ENCODE peak calls at places on chromosome 22, in six cellular contexts. One of them, this sample, is unnamed.

GRCh38 chr22:39439170-39439569 is 17.6 kb upstream of the MGAT3 start:
- DNase-seq in A549: no peak
- DNase-seq in NB4: peak; percentile 58
- DNase-seq in AG10803: peak; percentile 38
- DNase-seq in WTC11: no peak
- DNase-seq in CD8-positive, alpha-beta T cell: no peak
- DNase-seq in this sample: no peak

GRCh38 chr22:35479359-35479758 is 61.3 kb upstream of the RASD2 start:
- DNase-seq in A549: no peak
- DNase-seq in NB4: no peak
- DNase-seq in AG10803: no peak
- DNase-seq in WTC11: no peak
- DNase-seq in CD8-positive, alpha-beta T cell: no peak
- DNase-seq in this sample: no peak

GRCh38 chr22:34567367-34567766 is 498.6 kb upstream of the ISX start:
- DNase-seq in A549: no peak
- DNase-seq in NB4: no peak
- DNase-seq in AG10803: no peak
- DNase-seq in WTC11: no peak
- DNase-seq in CD8-positive, alpha-beta T cell: no peak
- DNase-seq in this sample: no peak

GRCh38 chr22:44331881-44332714 is 19.3 kb upstream of the SHISAL1 start:
- DNase-seq in A549: peak; percentile 16
- DNase-seq in NB4: no peak
- DNase-seq in AG10803: peak; percentile 46
- DNase-seq in WTC11: no peak
- DNase-seq in CD8-positive, alpha-beta T cell: no peak
- DNase-seq in this sample: peak; percentile 38

GRCh38 chr22:28128827-28129226 is 209.8 kb upstream of the PITPNB start:
- DNase-seq in A549: no peak
- DNase-seq in NB4: no peak
- DNase-seq in AG10803: no peak
- DNase-seq in WTC11: no peak
- DNase-seq in CD8-positive, alpha-beta T cell: no peak
- DNase-seq in this sample: no peak

GRCh38 chr22:28670691-28671261 is 8.9 kb downstream of the TTC28 start:
- DNase-seq in A549: no peak
- DNase-seq in NB4: peak; percentile 33
- DNase-seq in AG10803: peak; percentile 31
- DNase-seq in WTC11: no peak
- DNase-seq in CD8-positive, alpha-beta T cell: no peak
- DNase-seq in this sample: no peak

GRCh38 chr22:30636226-30637077 is 871 bp downstream of the SLC35E4 start:
- DNase-seq in A549: no peak
- DNase-seq in NB4: no peak
- DNase-seq in AG10803: peak; percentile 15
- DNase-seq in WTC11: peak; percentile 25
- DNase-seq in CD8-positive, alpha-beta T cell: peak; percentile 17
- DNase-seq in this sample: no peak

GRCh38 chr22:30023099-30023498 is 57.2 kb upstream of the HORMAD2 start:
- DNase-seq in A549: no peak
- DNase-seq in NB4: no peak
- DNase-seq in AG10803: no peak
- DNase-seq in WTC11: no peak
- DNase-seq in CD8-positive, alpha-beta T cell: no peak
- DNase-seq in this sample: no peak

GRCh38 chr22:19325296-19325950 is 33.9 kb upstream of the CLTCL1 start:
- DNase-seq in A549: no peak
- DNase-seq in NB4: no peak
- DNase-seq in AG10803: peak; percentile 10
- DNase-seq in WTC11: no peak
- DNase-seq in CD8-positive, alpha-beta T cell: no peak
- DNase-seq in this sample: no peak

GRCh38 chr22:30453731-30454510 is 17.9 kb downstream of the SEC14L3 start:
- DNase-seq in A549: no peak
- DNase-seq in NB4: peak; percentile 69
- DNase-seq in AG10803: no peak
- DNase-seq in WTC11: no peak
- DNase-seq in CD8-positive, alpha-beta T cell: no peak
- DNase-seq in this sample: no peak

GRCh38 chr22:42313804-42314581 is 43.5 kb upstream of the TCF20 start:
- DNase-seq in A549: peak; percentile 13
- DNase-seq in NB4: peak; percentile 76
- DNase-seq in AG10803: no peak
- DNase-seq in WTC11: peak; percentile 86
- DNase-seq in CD8-positive, alpha-beta T cell: peak; percentile 42
- DNase-seq in this sample: peak; percentile 28

GRCh38 chr22:21940521-21940920 is 12.1 kb downstream of the PPM1F start:
- DNase-seq in A549: no peak
- DNase-seq in NB4: peak; percentile 78
- DNase-seq in AG10803: no peak
- DNase-seq in WTC11: no peak
- DNase-seq in CD8-positive, alpha-beta T cell: no peak
- DNase-seq in this sample: no peak

GRCh38 chr22:40453676-40454075 is 83.3 kb downstream of the SGSM3 start:
- DNase-seq in A549: no peak
- DNase-seq in NB4: no peak
- DNase-seq in AG10803: peak; percentile 22
- DNase-seq in WTC11: no peak
- DNase-seq in CD8-positive, alpha-beta T cell: no peak
- DNase-seq in this sample: no peak

GRCh38 chr22:28670153-28670552 is 9.5 kb downstream of the TTC28 start:
- DNase-seq in A549: no peak
- DNase-seq in NB4: peak; percentile 71
- DNase-seq in AG10803: peak; percentile 71
- DNase-seq in WTC11: no peak
- DNase-seq in CD8-positive, alpha-beta T cell: no peak
- DNase-seq in this sample: no peak

GRCh38 chr22:29555065-29555644 is 1.6 kb upstream of the THOC5 start:
- DNase-seq in A549: no peak
- DNase-seq in NB4: no peak
- DNase-seq in AG10803: peak; percentile 8
- DNase-seq in WTC11: no peak
- DNase-seq in CD8-positive, alpha-beta T cell: no peak
- DNase-seq in this sample: no peak

GRCh38 chr22:33923660-33924246 is 3.5 kb upstream of the LARGE1 start:
- DNase-seq in A549: peak; percentile 43
- DNase-seq in NB4: peak; percentile 81
- DNase-seq in AG10803: peak; percentile 74
- DNase-seq in WTC11: peak; percentile 75
- DNase-seq in CD8-positive, alpha-beta T cell: peak; percentile 31
- DNase-seq in this sample: peak; percentile 60

GRCh38 chr22:40276877-40277823 is 69.2 kb upstream of the ADSL start:
- DNase-seq in A549: no peak
- DNase-seq in NB4: no peak
- DNase-seq in AG10803: peak; percentile 45
- DNase-seq in WTC11: no peak
- DNase-seq in CD8-positive, alpha-beta T cell: no peak
- DNase-seq in this sample: no peak

GRCh38 chr22:42335839-42336378 is 65.5 kb upstream of the TCF20 start:
- DNase-seq in A549: no peak
- DNase-seq in NB4: no peak
- DNase-seq in AG10803: no peak
- DNase-seq in WTC11: no peak
- DNase-seq in CD8-positive, alpha-beta T cell: no peak
- DNase-seq in this sample: no peak

GRCh38 chr22:41762980-41763779 is 37.3 kb upstream of the CCDC134 start:
- DNase-seq in A549: no peak
- DNase-seq in NB4: peak; percentile 72
- DNase-seq in AG10803: no peak
- DNase-seq in WTC11: peak; percentile 91
- DNase-seq in CD8-positive, alpha-beta T cell: peak; percentile 25
- DNase-seq in this sample: peak; percentile 64

GRCh38 chr22:22681221-22681739 is 36.9 kb downstream of the GGTLC2 start:
- DNase-seq in A549: no peak
- DNase-seq in NB4: no peak
- DNase-seq in AG10803: no peak
- DNase-seq in WTC11: no peak
- DNase-seq in CD8-positive, alpha-beta T cell: no peak
- DNase-seq in this sample: no peak

GRCh38 chr22:38414009-38414395 is 41.0 kb downstream of the KCNJ4 start:
- DNase-seq in A549: no peak
- DNase-seq in NB4: no peak
- DNase-seq in AG10803: no peak
- DNase-seq in WTC11: peak; percentile 6
- DNase-seq in CD8-positive, alpha-beta T cell: peak; percentile 1
- DNase-seq in this sample: no peak

GRCh38 chr22:38416621-38417251 is 38.3 kb downstream of the KCNJ4 start:
- DNase-seq in A549: no peak
- DNase-seq in NB4: no peak
- DNase-seq in AG10803: no peak
- DNase-seq in WTC11: peak; percentile 5
- DNase-seq in CD8-positive, alpha-beta T cell: no peak
- DNase-seq in this sample: no peak

GRCh38 chr22:38415561-38416321 is 39.3 kb downstream of the KCNJ4 start:
- DNase-seq in A549: no peak
- DNase-seq in NB4: no peak
- DNase-seq in AG10803: no peak
- DNase-seq in WTC11: peak; percentile 56
- DNase-seq in CD8-positive, alpha-beta T cell: no peak
- DNase-seq in this sample: no peak

GRCh38 chr22:38413085-38414008 is 41.7 kb downstream of the KCNJ4 start:
- DNase-seq in A549: no peak
- DNase-seq in NB4: no peak
- DNase-seq in AG10803: no peak
- DNase-seq in WTC11: peak; percentile 11
- DNase-seq in CD8-positive, alpha-beta T cell: peak; percentile 9
- DNase-seq in this sample: no peak

DNA sequence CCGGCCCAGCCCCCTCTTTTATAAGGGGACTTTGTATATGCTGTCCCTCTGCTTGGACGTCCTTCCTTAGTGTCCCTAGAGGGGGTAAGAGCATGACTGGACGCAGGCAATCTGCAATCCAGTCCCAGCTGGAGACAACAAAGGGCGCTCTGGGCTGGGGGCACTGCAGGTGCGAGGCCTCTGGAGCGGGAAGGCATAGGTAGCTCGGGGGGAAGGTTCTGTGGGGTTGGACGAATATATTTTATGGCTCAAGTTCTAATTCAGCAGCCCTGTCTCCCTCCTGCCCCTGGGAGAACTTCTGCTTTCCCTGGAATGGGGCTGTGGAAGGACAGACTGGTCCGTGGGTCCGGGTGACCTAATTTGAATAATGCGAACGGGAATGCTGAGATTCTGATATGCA is 40.0 kb downstream of the KCNJ4 start:
- DNase-seq in A549: no peak
- DNase-seq in NB4: no peak
- DNase-seq in AG10803: no peak
- DNase-seq in WTC11: peak; percentile 18
- DNase-seq in CD8-positive, alpha-beta T cell: no peak
- DNase-seq in this sample: no peak
- TF ChIP-seq CTCF in A549: no peak
- TF ChIP-seq CTCF in NB4: no peak
- TF ChIP-seq CTCF in AG10803: no peak
- TF ChIP-seq CTCF in WTC11: no peak
- TF ChIP-seq CTCF in CD8-positive, alpha-beta T cell: no peak
- TF ChIP-seq CTCF in this sample: no peak

DNA sequence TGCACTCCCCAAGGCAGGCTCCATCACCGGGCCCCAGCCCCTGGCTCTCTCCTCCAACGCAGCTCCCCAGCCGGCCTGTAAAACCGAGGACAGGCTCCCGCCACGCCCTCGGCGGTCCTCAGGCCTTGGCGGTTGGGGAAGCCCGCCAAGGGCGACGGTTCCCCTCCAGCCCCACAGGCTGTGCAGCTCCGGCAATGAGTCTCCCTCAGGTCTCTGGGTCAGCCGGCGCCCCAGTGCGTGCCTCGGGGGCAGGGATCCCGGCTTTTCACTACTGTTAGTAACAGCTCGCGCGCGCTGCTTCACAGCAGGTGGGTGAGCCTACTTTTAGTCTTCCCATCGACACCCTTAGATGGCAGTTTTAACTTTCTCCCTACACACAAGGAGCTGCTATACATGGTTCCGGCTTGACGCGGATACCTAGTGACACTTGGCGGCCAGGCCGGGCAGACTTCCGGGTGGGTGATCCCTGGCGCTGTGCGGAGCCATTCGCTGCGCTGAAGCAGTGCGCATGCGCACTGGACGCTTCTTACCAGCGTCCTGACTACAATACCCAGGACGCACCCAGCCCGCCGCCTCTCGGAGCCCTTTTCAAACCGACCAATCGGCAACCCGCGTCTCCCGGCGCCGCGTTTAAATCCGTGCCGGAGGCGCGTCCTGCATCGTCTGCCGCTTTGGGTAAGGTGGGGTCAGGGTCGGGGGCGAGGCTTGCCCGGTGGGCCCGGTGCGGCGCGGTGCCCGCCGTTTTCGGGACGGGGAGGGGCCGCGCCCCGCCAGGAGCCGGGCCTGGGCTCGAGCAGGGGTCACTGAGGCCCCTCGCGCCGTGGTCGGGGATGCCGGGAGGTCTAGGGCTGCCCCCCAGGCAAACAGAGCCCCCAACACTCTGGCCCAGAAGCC is at the start of gene GTSE1:
- DNase-seq in A549: peak; percentile 96
- DNase-seq in NB4: peak; percentile 99
- DNase-seq in AG10803: peak; percentile 96
- DNase-seq in WTC11: peak; percentile 98
- DNase-seq in CD8-positive, alpha-beta T cell: peak; percentile 96
- DNase-seq in this sample: peak; percentile 92
- TF ChIP-seq CTCF in A549: no peak
- TF ChIP-seq CTCF in NB4: no peak
- TF ChIP-seq CTCF in AG10803: no peak
- TF ChIP-seq CTCF in WTC11: no peak
- TF ChIP-seq CTCF in CD8-positive, alpha-beta T cell: peak; percentile 29
- TF ChIP-seq CTCF in this sample: no peak

GRCh38 chr22:50342651-50343540 is at the start of gene PPP6R2:
- DNase-seq in A549: no peak
- DNase-seq in NB4: peak; percentile 76
- DNase-seq in AG10803: peak; percentile 58
- DNase-seq in WTC11: peak; percentile 78
- DNase-seq in CD8-positive, alpha-beta T cell: peak; percentile 84
- DNase-seq in this sample: peak; percentile 85
- TF ChIP-seq CTCF in A549: peak; percentile 26
- TF ChIP-seq CTCF in NB4: no peak
- TF ChIP-seq CTCF in AG10803: no peak
- TF ChIP-seq CTCF in WTC11: no peak
- TF ChIP-seq CTCF in CD8-positive, alpha-beta T cell: peak; percentile 34
- TF ChIP-seq CTCF in this sample: peak; percentile 30

DNA sequence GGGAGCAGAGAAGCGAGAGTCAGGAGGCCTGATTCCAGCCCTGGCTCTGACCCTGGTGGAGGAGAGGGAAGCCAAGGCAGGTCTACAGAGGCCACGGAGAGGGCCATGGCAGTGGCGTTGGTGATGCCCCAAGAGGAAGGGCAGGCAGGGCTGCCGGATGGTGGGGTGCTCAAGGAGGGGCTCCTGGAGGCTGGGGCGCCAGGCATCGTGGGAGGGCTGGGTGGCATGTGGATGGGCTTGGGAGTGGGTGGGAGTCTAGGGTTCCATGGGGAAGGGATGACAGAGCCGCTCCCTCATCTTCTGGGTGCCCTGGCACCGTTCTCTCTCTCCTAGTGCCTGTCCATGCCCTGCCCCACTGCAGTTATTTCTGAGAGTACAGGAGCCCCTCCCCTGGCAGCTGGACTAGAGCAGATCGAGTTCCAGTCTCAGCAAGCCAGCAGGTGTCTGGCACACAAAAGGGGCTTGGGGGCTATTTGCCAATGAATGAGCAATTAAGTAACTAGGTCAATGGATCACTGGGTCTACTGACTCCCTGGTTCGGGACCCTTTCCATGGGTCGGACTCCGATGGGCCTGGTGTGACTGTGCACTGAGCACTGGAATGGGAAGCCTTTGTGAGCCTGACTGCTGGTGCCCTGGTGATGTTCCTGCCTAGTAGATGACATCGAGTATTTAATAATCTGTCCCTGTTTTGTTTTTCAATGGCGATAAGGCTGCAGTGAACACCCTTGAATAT is 570.0 kb downstream of the TBC1D22A start:
- DNase-seq in A549: no peak
- DNase-seq in NB4: no peak
- DNase-seq in AG10803: no peak
- DNase-seq in WTC11: no peak
- DNase-seq in CD8-positive, alpha-beta T cell: no peak
- DNase-seq in this sample: no peak
- TF ChIP-seq CTCF in A549: no peak
- TF ChIP-seq CTCF in NB4: no peak
- TF ChIP-seq CTCF in AG10803: no peak
- TF ChIP-seq CTCF in WTC11: no peak
- TF ChIP-seq CTCF in CD8-positive, alpha-beta T cell: no peak
- TF ChIP-seq CTCF in this sample: no peak